ENCODE peak calls at places on chromosomes 13 and 19, in seven cellular contexts. J is astrocyte of the cerebellum; Z is CD4-positive, CD25-positive, alpha-beta regulatory T cell; O is posterior cingulate gyrus; W is H54; V is PC-9; I is ecto neural progenitor cell. K is an unnamed sample.

GRCh38 chr19:21439372-21439771 is 42.4 kb downstream of the ZNF493 start:
- DNase-seq in O (no peak), Z (no peak), I (no peak), V (peak), J (no peak), W (no peak), K (no peak)

GRCh38 chr19:41098762-41099161 is 10.5 kb downstream of the CYP2A13 start:
- DNase-seq in V (no peak), W (no peak), Z (no peak), O (no peak), J (no peak), I (no peak), K (no peak)

GRCh38 chr13:42702726-42703125 is 78.7 kb upstream of the FAM216B start:
- DNase-seq in V (no peak), J (no peak), Z (no peak), W (no peak), I (no peak), O (no peak), K (no peak)

GRCh38 chr13:94813920-94814500 is 101.7 kb upstream of the SOX21 start:
- DNase-seq in W (no peak), Z (no peak), J (no peak), O (no peak), V (no peak), I (no peak), K (no peak)

GRCh38 chr19:42081584-42082258 is 5.8 kb downstream of the ZNF574 start:
- DNase-seq in V (no peak), W (peak), Z (no peak), O (no peak), J (peak), I (no peak), K (no peak)

GRCh38 chr13:40271931-40272775 is 394.3 kb downstream of the FOXO1 start:
- DNase-seq in J (peak), V (peak), Z (no peak), W (peak), I (no peak), O (peak), K (peak)

GRCh38 chr13:101647760-101648159 is 195.3 kb downstream of the ITGBL1 start:
- DNase-seq in V (no peak), W (no peak), O (no peak), J (no peak), I (no peak), Z (no peak), K (no peak)

GRCh38 chr13:85693889-85694511 is 105.2 kb downstream of the SLITRK6 start:
- DNase-seq in I (no peak), W (peak), J (no peak), V (no peak), Z (no peak), O (no peak), K (no peak)

GRCh38 chr13:43991773-43992201 is 112.1 kb downstream of the LACC1 start:
- DNase-seq in V (no peak), Z (no peak), W (no peak), J (no peak), I (no peak), O (no peak), K (no peak)

GRCh38 chr19:3785938-3786824 is at the start of gene MATK:
- DNase-seq in W (no peak), J (no peak), V (no peak), O (no peak), I (no peak), Z (no peak), K (no peak)

GRCh38 chr13:24672141-24673132 is 7.8 kb upstream of the ATP12A start:
- DNase-seq in J (no peak), V (no peak), W (no peak), I (no peak), O (no peak), Z (no peak), K (no peak)